ENCODE peak calls at places on chromosomes 7 and 10, in four cellular contexts. J is suprapubic skin, K is B cell, Y is sigmoid colon. M is an unnamed sample.

GRCh38 chr7:82975811-82976468 is 186.7 kb downstream of the PCLO start:
- DNase-seq in Y (no peak), J (no peak), K (no peak), M (no peak)

GRCh38 chr7:107372298-107372697 is 97.6 kb upstream of the GPR22 start:
- DNase-seq in Y (no peak), K (no peak), J (no peak), M (no peak)

GRCh38 chr7:149715476-149715875 is 57.9 kb downstream of the ZNF467 start:
- DNase-seq in Y (peak), K (no peak), J (no peak), M (peak)

GRCh38 chr7:16759840-16760239 is 6.3 kb downstream of the TSPAN13 start:
- DNase-seq in J (no peak), Y (no peak), K (no peak), M (no peak)

GRCh38 chr10:8379906-8380832 is 325.7 kb downstream of the GATA3 start:
- DNase-seq in Y (no peak), J (no peak), K (no peak), M (no peak)

GRCh38 chr7:101465576-101466196 is 103.0 kb downstream of the COL26A1 start:
- DNase-seq in Y (peak), K (no peak), J (no peak), M (no peak)

GRCh38 chr7:51213618-51214017 is 103.0 kb downstream of the COBL start:
- DNase-seq in J (no peak), K (no peak), Y (no peak), M (no peak)

GRCh38 chr10:121956111-121957061 is 18.6 kb downstream of the NSMCE4A start:
- DNase-seq in J (no peak), K (no peak), Y (no peak), M (no peak)

GRCh38 chr7:17523813-17524741 is 225.6 kb downstream of the AHR start:
- DNase-seq in J (peak), K (no peak), Y (no peak), M (no peak)

GRCh38 chr10:110706690-110707098 is 62.6 kb downstream of the RBM20 start:
- DNase-seq in Y (no peak), K (no peak), J (no peak), M (peak)

GRCh38 chr10:112475565-112476233 is 28.7 kb downstream of the VTI1A start:
- DNase-seq in K (no peak), J (no peak), Y (no peak), M (no peak)

GRCh38 chr10:86709786-86710185 is 41.5 kb downstream of the LDB3 start:
- DNase-seq in J (no peak), Y (peak), K (no peak), M (peak)

GRCh38 chr10:6347391-6347951 is 144.7 kb downstream of the PFKFB3 start:
- DNase-seq in J (no peak), K (peak), Y (no peak), M (no peak)

GRCh38 chr7:94941844-94942632 is 34.6 kb downstream of the PPP1R9A start:
- DNase-seq in J (no peak), K (no peak), Y (no peak), M (no peak)

GRCh38 chr10:113425596-113425995 is 127.3 kb upstream of the HABP2 start:
- DNase-seq in J (no peak), K (no peak), Y (no peak), M (no peak)

GRCh38 chr10:14173706-14174594 is 156.8 kb downstream of the FRMD4A start:
- DNase-seq in J (no peak), K (no peak), Y (no peak), M (no peak)

GRCh38 chr7:1691601-1692499 is 21.8 kb downstream of the ELFN1 start:
- DNase-seq in K (no peak), Y (peak), J (peak), M (peak)

GRCh38 chr10:133012573-133013359 is 70.4 kb upstream of the CFAP46 start:
- DNase-seq in K (no peak), Y (no peak), J (no peak), M (no peak)

GRCh38 chr7:122975341-122975740 is 20.2 kb downstream of the TAS2R16 start:
- DNase-seq in J (no peak), Y (no peak), K (no peak), M (no peak)

GRCh38 chr10:124643281-124644009 is 100.7 kb downstream of the FAM53B start:
- DNase-seq in J (no peak), K (no peak), Y (no peak), M (no peak)

GRCh38 chr7:27922907-27923306 is 182.9 kb downstream of the TAX1BP1 start:
- DNase-seq in Y (no peak), J (no peak), K (no peak), M (no peak)

GRCh38 chr10:98790817-98791216 is 344.1 kb upstream of the HPS1 start:
- DNase-seq in Y (no peak), K (peak), J (no peak), M (no peak)
- TF ChIP-seq CTCF in Y (no peak), K (no peak), J (no peak), M (no peak)

GRCh38 chr7:143388051-143388450 is 6.9 kb downstream of the ZYX start:
- DNase-seq in J (no peak), Y (peak), K (no peak), M (no peak)

GRCh38 chr7:143390773-143391114 is 9.6 kb downstream of the ZYX start:
- DNase-seq in Y (peak), K (no peak), J (no peak), M (no peak)

GRCh38 chr7:143390098-143390772 is 9.1 kb downstream of the ZYX start:
- DNase-seq in K (no peak), Y (no peak), J (no peak), M (no peak)

GRCh38 chr7:143388491-143389101 is 7.5 kb downstream of the ZYX start:
- DNase-seq in Y (peak), K (no peak), J (no peak), M (no peak)

GRCh38 chr7:143389316-143390097 is 8.4 kb downstream of the ZYX start:
- DNase-seq in J (no peak), K (no peak), Y (peak), M (no peak)
- TF ChIP-seq CTCF in J (no peak), K (no peak), Y (no peak), M (no peak)

GRCh38 chr7:47300472-47301021 is 281.4 kb downstream of the TNS3 start:
- DNase-seq in J (no peak), K (no peak), Y (peak), M (peak)

GRCh38 chr7:47299496-47299895 is 282.4 kb downstream of the TNS3 start:
- DNase-seq in J (no peak), K (no peak), Y (no peak), M (no peak)

GRCh38 chr7:47302560-47302959 is 279.4 kb downstream of the TNS3 start:
- DNase-seq in Y (no peak), K (no peak), J (no peak), M (no peak)

GRCh38 chr7:47301657-47302295 is 280.1 kb downstream of the TNS3 start:
- DNase-seq in Y (peak), K (no peak), J (no peak), M (peak)

DNA sequence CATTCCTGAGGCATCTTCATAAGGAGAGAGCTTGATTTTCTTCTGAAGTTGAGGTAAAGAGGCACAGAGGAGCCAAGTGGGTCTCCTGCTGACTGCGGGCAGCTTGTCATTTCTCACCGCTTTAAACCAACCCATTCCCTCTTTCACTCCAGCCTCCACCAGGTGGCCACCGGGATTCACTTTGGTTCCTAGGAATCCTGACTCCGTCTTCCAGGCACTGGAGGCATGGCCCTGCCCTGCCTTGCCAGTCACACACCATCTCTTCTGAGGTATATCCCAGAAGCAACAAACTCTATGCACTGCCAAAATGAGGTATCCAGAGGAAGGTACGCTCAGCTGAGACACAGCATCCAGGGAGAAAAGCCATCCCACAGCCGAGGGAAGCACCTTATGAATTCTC is 280.8 kb downstream of the TNS3 start:
- DNase-seq in Y (no peak), J (no peak), K (no peak), M (peak)
- TF ChIP-seq CTCF in Y (no peak), J (no peak), K (no peak), M (no peak)

GRCh38 chr10:34615770-34616169 is 199.3 kb downstream of the PARD3 start:
- DNase-seq in J (no peak), K (no peak), Y (no peak), M (no peak)
- TF ChIP-seq CTCF in J (no peak), K (no peak), Y (no peak), M (no peak)

GRCh38 chr7:85806321-85806720 is 619.5 kb upstream of the SEMA3D start:
- DNase-seq in Y (no peak), K (no peak), J (no peak), M (no peak)
- TF ChIP-seq CTCF in Y (no peak), K (no peak), J (no peak), M (no peak)

GRCh38 chr10:119165171-119166110 is at the start of gene SFXN4:
- DNase-seq in J (peak), K (peak), Y (peak), M (peak)
- TF ChIP-seq CTCF in J (no peak), K (no peak), Y (no peak), M (no peak)